ENCODE peak calls at places on chromosomes 5 and 9, in eight cellular contexts. One of them, this sample, is unnamed.

GRCh38 chr9:112226091-112226490 is 51.0 kb upstream of the SUSD1 start:
- DNase-seq in lower leg skin: no peak
- DNase-seq in suprapubic skin: no peak
- DNase-seq in PC-3: no peak
- DNase-seq in lung: no peak
- DNase-seq in CD8-positive, alpha-beta T cell: no peak
- DNase-seq in choroid plexus epithelial cell: no peak
- DNase-seq in GM12865: no peak
- DNase-seq in this sample: no peak

GRCh38 chr5:143128412-143129071 is 274.9 kb downstream of the NR3C1 start:
- DNase-seq in lower leg skin: no peak
- DNase-seq in suprapubic skin: no peak
- DNase-seq in PC-3: no peak
- DNase-seq in lung: no peak
- DNase-seq in CD8-positive, alpha-beta T cell: no peak
- DNase-seq in choroid plexus epithelial cell: no peak
- DNase-seq in GM12865: no peak
- DNase-seq in this sample: peak

GRCh38 chr9:129400001-129400970 is 220.6 kb downstream of the C9orf50 start:
- DNase-seq in lower leg skin: no peak
- DNase-seq in suprapubic skin: peak
- DNase-seq in PC-3: no peak
- DNase-seq in lung: no peak
- DNase-seq in CD8-positive, alpha-beta T cell: no peak
- DNase-seq in choroid plexus epithelial cell: no peak
- DNase-seq in GM12865: no peak
- DNase-seq in this sample: no peak

GRCh38 chr5:111070272-111071134 is 1.0 kb upstream of the TSLP start:
- DNase-seq in lower leg skin: no peak
- DNase-seq in suprapubic skin: no peak
- DNase-seq in PC-3: no peak
- DNase-seq in lung: no peak
- DNase-seq in CD8-positive, alpha-beta T cell: peak
- DNase-seq in choroid plexus epithelial cell: peak
- DNase-seq in GM12865: peak
- DNase-seq in this sample: peak

GRCh38 chr5:143108498-143109128 is 294.9 kb downstream of the NR3C1 start:
- DNase-seq in lower leg skin: no peak
- DNase-seq in suprapubic skin: no peak
- DNase-seq in PC-3: no peak
- DNase-seq in lung: peak
- DNase-seq in CD8-positive, alpha-beta T cell: no peak
- DNase-seq in choroid plexus epithelial cell: no peak
- DNase-seq in GM12865: no peak
- DNase-seq in this sample: peak

GRCh38 chr5:15420201-15420600 is 79.8 kb upstream of the FBXL7 start:
- DNase-seq in lower leg skin: peak
- DNase-seq in suprapubic skin: peak
- DNase-seq in PC-3: no peak
- DNase-seq in lung: no peak
- DNase-seq in CD8-positive, alpha-beta T cell: no peak
- DNase-seq in choroid plexus epithelial cell: no peak
- DNase-seq in GM12865: no peak
- DNase-seq in this sample: no peak

GRCh38 chr5:143402464-143403356 is 776 bp downstream of the NR3C1 start:
- DNase-seq in lower leg skin: peak
- DNase-seq in suprapubic skin: peak
- DNase-seq in PC-3: peak
- DNase-seq in lung: peak
- DNase-seq in CD8-positive, alpha-beta T cell: peak
- DNase-seq in choroid plexus epithelial cell: peak
- DNase-seq in GM12865: peak
- DNase-seq in this sample: peak

GRCh38 chr9:89523948-89524347 is 26.0 kb upstream of the SEMA4D start:
- DNase-seq in lower leg skin: no peak
- DNase-seq in suprapubic skin: no peak
- DNase-seq in PC-3: no peak
- DNase-seq in lung: no peak
- DNase-seq in CD8-positive, alpha-beta T cell: peak
- DNase-seq in choroid plexus epithelial cell: no peak
- DNase-seq in GM12865: peak
- DNase-seq in this sample: no peak

GRCh38 chr5:147621016-147621415 is 111.1 kb upstream of the DPYSL3 start:
- DNase-seq in lower leg skin: no peak
- DNase-seq in suprapubic skin: no peak
- DNase-seq in PC-3: no peak
- DNase-seq in lung: no peak
- DNase-seq in CD8-positive, alpha-beta T cell: no peak
- DNase-seq in choroid plexus epithelial cell: no peak
- DNase-seq in GM12865: no peak
- DNase-seq in this sample: no peak

GRCh38 chr9:120375316-120375715 is 204.7 kb downstream of the CDK5RAP2 start:
- DNase-seq in lower leg skin: no peak
- DNase-seq in suprapubic skin: no peak
- DNase-seq in PC-3: no peak
- DNase-seq in lung: no peak
- DNase-seq in CD8-positive, alpha-beta T cell: no peak
- DNase-seq in choroid plexus epithelial cell: no peak
- DNase-seq in GM12865: no peak
- DNase-seq in this sample: no peak

GRCh38 chr5:59544573-59544972 is 349.0 kb downstream of the PDE4D start:
- DNase-seq in lower leg skin: no peak
- DNase-seq in suprapubic skin: no peak
- DNase-seq in PC-3: no peak
- DNase-seq in lung: no peak
- DNase-seq in CD8-positive, alpha-beta T cell: no peak
- DNase-seq in choroid plexus epithelial cell: no peak
- DNase-seq in GM12865: no peak
- DNase-seq in this sample: no peak

GRCh38 chr9:6243746-6244145 is 28.1 kb downstream of the IL33 start:
- DNase-seq in lower leg skin: no peak
- DNase-seq in suprapubic skin: no peak
- DNase-seq in PC-3: peak
- DNase-seq in lung: no peak
- DNase-seq in CD8-positive, alpha-beta T cell: no peak
- DNase-seq in choroid plexus epithelial cell: peak
- DNase-seq in GM12865: peak
- DNase-seq in this sample: no peak

GRCh38 chr5:133754575-133755169 is 142.3 kb upstream of the FSTL4 start:
- DNase-seq in lower leg skin: no peak
- DNase-seq in suprapubic skin: no peak
- DNase-seq in PC-3: peak
- DNase-seq in lung: no peak
- DNase-seq in CD8-positive, alpha-beta T cell: peak
- DNase-seq in choroid plexus epithelial cell: peak
- DNase-seq in GM12865: peak
- DNase-seq in this sample: peak

GRCh38 chr9:7615344-7615743 is 184.2 kb downstream of the DMAC1 start:
- DNase-seq in lower leg skin: no peak
- DNase-seq in suprapubic skin: no peak
- DNase-seq in PC-3: no peak
- DNase-seq in lung: no peak
- DNase-seq in CD8-positive, alpha-beta T cell: no peak
- DNase-seq in choroid plexus epithelial cell: no peak
- DNase-seq in GM12865: no peak
- DNase-seq in this sample: no peak

GRCh38 chr5:74519679-74520078 is 120.8 kb downstream of the ENC1 start:
- DNase-seq in lower leg skin: no peak
- DNase-seq in suprapubic skin: no peak
- DNase-seq in PC-3: no peak
- DNase-seq in lung: no peak
- DNase-seq in CD8-positive, alpha-beta T cell: no peak
- DNase-seq in choroid plexus epithelial cell: no peak
- DNase-seq in GM12865: no peak
- DNase-seq in this sample: no peak

GRCh38 chr5:152883061-152883460 is 478.0 kb upstream of the NMUR2 start:
- DNase-seq in lower leg skin: no peak
- DNase-seq in suprapubic skin: no peak
- DNase-seq in PC-3: no peak
- DNase-seq in lung: no peak
- DNase-seq in CD8-positive, alpha-beta T cell: no peak
- DNase-seq in choroid plexus epithelial cell: no peak
- DNase-seq in GM12865: no peak
- DNase-seq in this sample: peak

GRCh38 chr9:91053824-91054223 is 252.2 kb downstream of the SYK start:
- DNase-seq in lower leg skin: no peak
- DNase-seq in suprapubic skin: no peak
- DNase-seq in PC-3: no peak
- DNase-seq in lung: no peak
- DNase-seq in CD8-positive, alpha-beta T cell: no peak
- DNase-seq in choroid plexus epithelial cell: no peak
- DNase-seq in GM12865: no peak
- DNase-seq in this sample: no peak

GRCh38 chr9:94084314-94084713 is at the start of gene PTPDC1:
- DNase-seq in lower leg skin: no peak
- DNase-seq in suprapubic skin: no peak
- DNase-seq in PC-3: no peak
- DNase-seq in lung: no peak
- DNase-seq in CD8-positive, alpha-beta T cell: no peak
- DNase-seq in choroid plexus epithelial cell: peak
- DNase-seq in GM12865: no peak
- DNase-seq in this sample: no peak

GRCh38 chr5:533243-534005 is 9.2 kb upstream of the SLC9A3 start:
- DNase-seq in lower leg skin: no peak
- DNase-seq in suprapubic skin: no peak
- DNase-seq in PC-3: no peak
- DNase-seq in lung: no peak
- DNase-seq in CD8-positive, alpha-beta T cell: no peak
- DNase-seq in choroid plexus epithelial cell: no peak
- DNase-seq in GM12865: no peak
- DNase-seq in this sample: no peak

DNA sequence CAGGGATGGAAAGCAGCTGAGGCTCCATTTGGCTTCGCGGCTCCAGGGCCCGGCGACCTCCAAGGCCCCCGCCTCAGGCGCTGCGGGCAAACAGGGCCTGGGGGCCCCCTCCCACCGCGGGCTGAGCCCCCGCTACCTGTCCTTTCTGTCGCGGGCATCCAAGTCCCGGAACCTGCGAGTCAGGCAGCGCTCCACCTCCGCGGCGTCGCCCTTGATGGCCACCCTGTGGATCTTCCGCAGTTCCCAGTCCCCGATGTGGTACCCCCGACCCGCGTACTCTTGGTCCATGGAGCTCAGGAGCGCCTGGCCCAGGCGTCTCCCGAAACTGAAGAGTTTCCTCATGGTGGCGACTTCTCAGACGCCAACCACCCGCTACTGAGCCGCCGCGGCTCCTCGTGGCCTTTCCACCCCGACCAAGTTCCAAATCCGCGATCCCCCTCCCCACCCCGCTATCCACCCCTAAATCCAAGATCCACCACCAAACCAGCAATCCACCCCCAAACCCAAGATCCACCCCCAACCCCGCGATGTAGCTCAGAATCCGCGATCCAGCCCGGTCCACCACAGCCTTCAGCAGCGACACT is 86.5 kb upstream of the CCDC180 start:
- DNase-seq in lower leg skin: no peak
- DNase-seq in suprapubic skin: peak
- DNase-seq in PC-3: no peak
- DNase-seq in lung: no peak
- DNase-seq in CD8-positive, alpha-beta T cell: no peak
- DNase-seq in choroid plexus epithelial cell: no peak
- DNase-seq in GM12865: no peak
- DNase-seq in this sample: no peak
- H3K4me3 ChIP-seq in lower leg skin: no peak
- H3K4me3 ChIP-seq in suprapubic skin: peak
- H3K4me3 ChIP-seq in PC-3: peak
- H3K4me3 ChIP-seq in lung: no peak
- H3K4me3 ChIP-seq in CD8-positive, alpha-beta T cell: peak
- H3K4me3 ChIP-seq in choroid plexus epithelial cell: peak
- H3K4me3 ChIP-seq in GM12865: no peak
- H3K4me3 ChIP-seq in this sample: peak

DNA sequence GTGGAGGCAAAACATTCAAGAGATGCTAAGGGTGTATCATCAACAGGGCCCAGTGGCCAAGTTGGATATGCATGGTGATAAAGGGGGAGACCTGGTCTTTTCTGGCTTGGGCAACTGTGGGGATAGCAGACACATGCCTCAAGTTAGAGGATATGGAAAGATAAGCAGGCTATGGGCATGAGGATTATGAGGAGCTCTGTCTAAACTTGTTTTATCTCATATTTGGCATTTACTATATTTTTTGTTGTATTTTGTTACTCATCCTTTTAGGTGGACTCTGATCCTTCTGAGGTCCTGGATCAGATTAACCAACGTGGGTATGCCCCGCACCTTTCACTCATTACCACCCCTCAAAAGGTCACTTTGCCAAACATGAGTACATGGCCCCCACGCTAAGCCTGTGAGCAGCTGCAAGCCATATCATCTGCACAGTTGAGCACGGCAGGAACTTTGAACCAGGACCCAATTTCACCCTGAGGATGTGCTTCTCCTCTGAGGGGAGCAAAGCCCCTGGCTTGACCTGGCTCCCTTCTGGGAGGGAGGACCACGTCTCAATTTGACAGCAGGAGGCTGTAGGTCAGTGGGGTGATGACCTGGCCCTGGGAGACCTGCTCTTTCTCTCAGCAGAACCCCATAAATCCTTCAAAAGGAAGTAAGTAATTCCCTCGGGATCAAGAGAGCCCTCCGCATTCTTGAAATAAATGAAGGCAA is 71.1 kb upstream of the CD180 start:
- DNase-seq in lower leg skin: no peak
- DNase-seq in suprapubic skin: no peak
- DNase-seq in PC-3: no peak
- DNase-seq in lung: peak
- DNase-seq in CD8-positive, alpha-beta T cell: no peak
- DNase-seq in choroid plexus epithelial cell: no peak
- DNase-seq in GM12865: no peak
- DNase-seq in this sample: no peak
- H3K4me3 ChIP-seq in lower leg skin: no peak
- H3K4me3 ChIP-seq in suprapubic skin: no peak
- H3K4me3 ChIP-seq in PC-3: no peak
- H3K4me3 ChIP-seq in lung: no peak
- H3K4me3 ChIP-seq in CD8-positive, alpha-beta T cell: no peak
- H3K4me3 ChIP-seq in choroid plexus epithelial cell: no peak
- H3K4me3 ChIP-seq in GM12865: no peak
- H3K4me3 ChIP-seq in this sample: no peak

GRCh38 chr5:80083115-80083890 is 48.2 kb downstream of the THBS4 start:
- DNase-seq in lower leg skin: peak
- DNase-seq in suprapubic skin: no peak
- DNase-seq in PC-3: peak
- DNase-seq in lung: no peak
- DNase-seq in CD8-positive, alpha-beta T cell: peak
- DNase-seq in choroid plexus epithelial cell: peak
- DNase-seq in GM12865: peak
- DNase-seq in this sample: no peak
- H3K4me3 ChIP-seq in lower leg skin: no peak
- H3K4me3 ChIP-seq in suprapubic skin: peak
- H3K4me3 ChIP-seq in PC-3: peak
- H3K4me3 ChIP-seq in lung: no peak
- H3K4me3 ChIP-seq in CD8-positive, alpha-beta T cell: peak
- H3K4me3 ChIP-seq in choroid plexus epithelial cell: peak
- H3K4me3 ChIP-seq in GM12865: peak
- H3K4me3 ChIP-seq in this sample: no peak

DNA sequence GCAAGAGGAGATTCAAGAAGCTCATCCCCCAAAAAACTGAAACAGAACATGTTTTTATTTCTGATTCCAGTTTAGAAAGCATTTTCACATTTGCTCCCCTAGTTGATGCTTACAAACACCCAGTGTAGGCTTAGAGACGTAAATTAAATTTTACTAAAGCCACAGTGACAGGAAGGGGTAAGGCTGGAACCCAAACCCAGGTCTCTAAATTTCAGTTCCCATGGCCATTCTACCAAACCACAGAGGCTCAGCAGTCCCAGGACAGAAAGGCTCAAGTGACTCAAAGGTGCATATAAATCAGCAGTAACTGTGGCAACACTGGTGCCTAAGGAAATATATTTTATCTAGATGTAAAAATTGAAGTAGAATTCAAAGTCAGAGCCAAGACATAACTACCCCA is 128.7 kb downstream of the CEP120 start:
- DNase-seq in lower leg skin: no peak
- DNase-seq in suprapubic skin: no peak
- DNase-seq in PC-3: no peak
- DNase-seq in lung: no peak
- DNase-seq in CD8-positive, alpha-beta T cell: no peak
- DNase-seq in choroid plexus epithelial cell: no peak
- DNase-seq in GM12865: peak
- DNase-seq in this sample: no peak
- H3K4me3 ChIP-seq in lower leg skin: no peak
- H3K4me3 ChIP-seq in suprapubic skin: no peak
- H3K4me3 ChIP-seq in PC-3: no peak
- H3K4me3 ChIP-seq in lung: no peak
- H3K4me3 ChIP-seq in CD8-positive, alpha-beta T cell: no peak
- H3K4me3 ChIP-seq in choroid plexus epithelial cell: no peak
- H3K4me3 ChIP-seq in GM12865: no peak
- H3K4me3 ChIP-seq in this sample: no peak